ENCODE peak calls at places on chromosomes 12 and 14, in seven cellular contexts. One of them, this sample, is unnamed.
A peak's percentile ranks its signal among the peaks of the same experiment; 100 is the strongest.

GRCh38 chr12:32312049-32312670 is 87.2 kb upstream of the FGD4 start:
- DNase-seq in fibroblast of lung: peak; percentile 84
- DNase-seq in pancreas: no peak
- DNase-seq in PC-9: peak; percentile 50
- DNase-seq in lower lobe of right lung: no peak
- DNase-seq in upper lobe of left lung: no peak
- DNase-seq in Karpas-422: peak; percentile 87
- DNase-seq in this sample: no peak

GRCh38 chr14:104639889-104640548 is 35.4 kb upstream of the TMEM179 start:
- DNase-seq in fibroblast of lung: peak; percentile 41
- DNase-seq in pancreas: peak; percentile 69
- DNase-seq in PC-9: peak; percentile 42
- DNase-seq in lower lobe of right lung: peak; percentile 62
- DNase-seq in upper lobe of left lung: peak; percentile 92
- DNase-seq in Karpas-422: peak; percentile 93
- DNase-seq in this sample: no peak

GRCh38 chr14:67806228-67806627 is 10.2 kb downstream of the ZFYVE26 start:
- DNase-seq in fibroblast of lung: no peak
- DNase-seq in pancreas: no peak
- DNase-seq in PC-9: no peak
- DNase-seq in lower lobe of right lung: no peak
- DNase-seq in upper lobe of left lung: no peak
- DNase-seq in Karpas-422: no peak
- DNase-seq in this sample: no peak

GRCh38 chr14:104355949-104356737 is 217.8 kb downstream of the KIF26A start:
- DNase-seq in fibroblast of lung: no peak
- DNase-seq in pancreas: no peak
- DNase-seq in PC-9: no peak
- DNase-seq in lower lobe of right lung: peak; percentile 30
- DNase-seq in upper lobe of left lung: no peak
- DNase-seq in Karpas-422: no peak
- DNase-seq in this sample: peak; percentile 20

GRCh38 chr12:76738824-76739579 is 24.9 kb upstream of the ZDHHC17 start:
- DNase-seq in fibroblast of lung: no peak
- DNase-seq in pancreas: no peak
- DNase-seq in PC-9: no peak
- DNase-seq in lower lobe of right lung: no peak
- DNase-seq in upper lobe of left lung: no peak
- DNase-seq in Karpas-422: peak; percentile 64
- DNase-seq in this sample: no peak

GRCh38 chr14:51653096-51653814 is 1.5 kb downstream of the FRMD6 start:
- DNase-seq in fibroblast of lung: peak; percentile 89
- DNase-seq in pancreas: no peak
- DNase-seq in PC-9: peak; percentile 65
- DNase-seq in lower lobe of right lung: no peak
- DNase-seq in upper lobe of left lung: no peak
- DNase-seq in Karpas-422: no peak
- DNase-seq in this sample: no peak

GRCh38 chr12:126233625-126234024 is 1168.4 kb downstream of the AACS start:
- DNase-seq in fibroblast of lung: no peak
- DNase-seq in pancreas: no peak
- DNase-seq in PC-9: no peak
- DNase-seq in lower lobe of right lung: no peak
- DNase-seq in upper lobe of left lung: no peak
- DNase-seq in Karpas-422: no peak
- DNase-seq in this sample: no peak

GRCh38 chr12:14833952-14834351 is 9.4 kb downstream of the ART4 start:
- DNase-seq in fibroblast of lung: peak; percentile 31
- DNase-seq in pancreas: no peak
- DNase-seq in PC-9: no peak
- DNase-seq in lower lobe of right lung: no peak
- DNase-seq in upper lobe of left lung: no peak
- DNase-seq in Karpas-422: no peak
- DNase-seq in this sample: no peak

GRCh38 chr12:44031472-44032185 is 195.7 kb downstream of the TMEM117 start:
- DNase-seq in fibroblast of lung: peak; percentile 3
- DNase-seq in pancreas: no peak
- DNase-seq in PC-9: no peak
- DNase-seq in lower lobe of right lung: no peak
- DNase-seq in upper lobe of left lung: no peak
- DNase-seq in Karpas-422: no peak
- DNase-seq in this sample: no peak

GRCh38 chr12:54988402-54989054 is 4.0 kb upstream of the TESPA1 start:
- DNase-seq in fibroblast of lung: peak; percentile 48
- DNase-seq in pancreas: peak; percentile 37
- DNase-seq in PC-9: no peak
- DNase-seq in lower lobe of right lung: peak; percentile 61
- DNase-seq in upper lobe of left lung: peak; percentile 54
- DNase-seq in Karpas-422: peak; percentile 78
- DNase-seq in this sample: peak; percentile 87

GRCh38 chr12:42119085-42119633 is 25.5 kb downstream of the GXYLT1 start:
- DNase-seq in fibroblast of lung: peak; percentile 90
- DNase-seq in pancreas: no peak
- DNase-seq in PC-9: no peak
- DNase-seq in lower lobe of right lung: no peak
- DNase-seq in upper lobe of left lung: no peak
- DNase-seq in Karpas-422: no peak
- DNase-seq in this sample: no peak

GRCh38 chr12:95625012-95625411 is 73.7 kb upstream of the USP44 start:
- DNase-seq in fibroblast of lung: no peak
- DNase-seq in pancreas: peak; percentile 52
- DNase-seq in PC-9: no peak
- DNase-seq in lower lobe of right lung: no peak
- DNase-seq in upper lobe of left lung: no peak
- DNase-seq in Karpas-422: no peak
- DNase-seq in this sample: no peak

GRCh38 chr12:112851024-112851777 is 55.6 kb upstream of the OAS1 start:
- DNase-seq in fibroblast of lung: no peak
- DNase-seq in pancreas: no peak
- DNase-seq in PC-9: no peak
- DNase-seq in lower lobe of right lung: no peak
- DNase-seq in upper lobe of left lung: no peak
- DNase-seq in Karpas-422: no peak
- DNase-seq in this sample: no peak

GRCh38 chr12:43540474-43540873 is 11.5 kb downstream of the ADAMTS20 start:
- DNase-seq in fibroblast of lung: no peak
- DNase-seq in pancreas: no peak
- DNase-seq in PC-9: no peak
- DNase-seq in lower lobe of right lung: no peak
- DNase-seq in upper lobe of left lung: no peak
- DNase-seq in Karpas-422: no peak
- DNase-seq in this sample: no peak

GRCh38 chr12:64010069-64010686 is 165.7 kb downstream of the SRGAP1 start:
- DNase-seq in fibroblast of lung: peak; percentile 79
- DNase-seq in pancreas: no peak
- DNase-seq in PC-9: no peak
- DNase-seq in lower lobe of right lung: no peak
- DNase-seq in upper lobe of left lung: no peak
- DNase-seq in Karpas-422: no peak
- DNase-seq in this sample: no peak

GRCh38 chr12:16352481-16352880 is 5.0 kb downstream of the MGST1 start:
- DNase-seq in fibroblast of lung: peak; percentile 47
- DNase-seq in pancreas: no peak
- DNase-seq in PC-9: peak; percentile 48
- DNase-seq in lower lobe of right lung: no peak
- DNase-seq in upper lobe of left lung: no peak
- DNase-seq in Karpas-422: no peak
- DNase-seq in this sample: no peak

GRCh38 chr14:76599556-76599955 is 161.7 kb upstream of the VASH1 start:
- DNase-seq in fibroblast of lung: no peak
- DNase-seq in pancreas: no peak
- DNase-seq in PC-9: no peak
- DNase-seq in lower lobe of right lung: no peak
- DNase-seq in upper lobe of left lung: no peak
- DNase-seq in Karpas-422: no peak
- DNase-seq in this sample: no peak

DNA sequence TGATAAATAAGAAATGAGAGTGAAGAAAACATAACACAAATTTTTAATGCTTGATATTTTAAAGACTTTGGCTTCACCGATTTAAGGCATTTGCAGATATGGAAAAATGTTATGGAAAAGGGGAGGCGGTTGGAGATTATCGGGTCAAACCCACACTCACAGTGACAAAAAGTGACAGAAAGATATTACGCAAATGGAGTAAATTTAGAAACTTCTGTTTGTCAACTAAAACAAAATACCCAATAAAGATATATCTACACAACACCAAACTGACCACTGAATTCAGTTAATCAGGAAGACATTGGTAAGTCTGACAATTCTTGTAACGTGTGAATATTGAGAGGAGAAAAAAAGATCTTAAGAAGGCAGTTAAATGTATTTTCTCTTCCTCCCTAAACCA is 2.5 kb downstream of the PPP1R12A start:
- DNase-seq in fibroblast of lung: no peak
- DNase-seq in pancreas: no peak
- DNase-seq in PC-9: no peak
- DNase-seq in lower lobe of right lung: no peak
- DNase-seq in upper lobe of left lung: no peak
- DNase-seq in Karpas-422: no peak
- DNase-seq in this sample: no peak
- H3K4me1 ChIP-seq in fibroblast of lung: no peaks in the 10 kb centered on the region
- H3K4me1 ChIP-seq in pancreas: peaks cover 25% of the 10 kb centered on the region
- H3K4me1 ChIP-seq in PC-9: peaks cover 29% of the 10 kb centered on the region
- H3K4me1 ChIP-seq in lower lobe of right lung: peaks cover 57% of the 10 kb centered on the region
- H3K4me1 ChIP-seq in upper lobe of left lung: peaks cover 65% of the 10 kb centered on the region
- H3K4me1 ChIP-seq in Karpas-422: peaks cover 49% of the 10 kb centered on the region
- H3K4me1 ChIP-seq in this sample: no peaks in the 10 kb centered on the region

GRCh38 chr12:104694711-104695110 is 238.0 kb downstream of the CHST11 start:
- DNase-seq in fibroblast of lung: no peak
- DNase-seq in pancreas: no peak
- DNase-seq in PC-9: no peak
- DNase-seq in lower lobe of right lung: no peak
- DNase-seq in upper lobe of left lung: no peak
- DNase-seq in Karpas-422: no peak
- DNase-seq in this sample: no peak
- H3K27ac ChIP-seq in fibroblast of lung: peak overlapping the region; percentile 48
- H3K27ac ChIP-seq in pancreas: no peak overlapping the region
- H3K27ac ChIP-seq in PC-9: no peak overlapping the region
- H3K27ac ChIP-seq in lower lobe of right lung: no peak overlapping the region
- H3K27ac ChIP-seq in upper lobe of left lung: no peak overlapping the region
- H3K27ac ChIP-seq in Karpas-422: no peak overlapping the region
- H3K27ac ChIP-seq in this sample: no peak overlapping the region

DNA sequence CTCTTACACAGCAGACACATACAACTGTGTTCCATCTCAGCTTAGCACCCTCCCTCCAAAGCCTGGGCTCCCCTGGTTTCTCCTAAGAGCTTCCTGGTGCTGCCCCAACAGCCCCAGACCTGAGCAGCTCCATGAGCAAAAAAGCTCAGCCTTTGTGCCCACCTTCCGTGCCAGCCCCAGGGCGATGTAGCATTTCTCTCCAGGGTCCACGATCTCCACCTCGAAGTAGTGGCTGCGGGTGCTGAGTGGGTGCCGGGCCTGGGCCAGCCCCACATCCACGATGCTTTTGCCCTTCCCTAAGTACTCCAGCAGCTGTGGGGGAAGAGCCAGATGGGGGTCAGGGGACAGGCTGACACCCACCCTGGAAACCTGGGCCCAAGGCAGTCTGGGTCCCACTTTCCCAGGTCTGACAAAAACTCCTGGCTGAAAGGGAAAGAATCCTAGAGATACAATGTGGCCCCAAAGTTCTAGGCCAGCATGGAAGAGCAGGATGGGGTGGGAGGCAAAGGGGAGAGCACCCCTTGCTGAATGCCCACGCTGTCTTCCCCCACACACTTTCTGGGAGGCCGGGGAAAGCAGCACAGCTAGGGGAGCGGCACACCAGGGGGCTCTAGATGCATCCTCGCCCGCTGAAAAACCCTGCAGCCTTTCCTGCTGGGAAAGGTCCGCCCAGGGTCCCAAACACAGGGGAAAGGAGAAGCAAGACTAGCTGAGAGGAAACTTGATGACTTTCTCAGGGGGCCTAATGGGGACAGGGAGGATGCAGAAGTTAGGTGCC is 11.0 kb downstream of the SPRYD3 start:
- DNase-seq in fibroblast of lung: no peak
- DNase-seq in pancreas: peak; percentile 12
- DNase-seq in PC-9: no peak
- DNase-seq in lower lobe of right lung: no peak
- DNase-seq in upper lobe of left lung: no peak
- DNase-seq in Karpas-422: no peak
- DNase-seq in this sample: no peak
- H3K4me1 ChIP-seq in fibroblast of lung: peaks cover 54% of the 10 kb centered on the region
- H3K4me1 ChIP-seq in pancreas: peaks cover 4% of the 10 kb centered on the region
- H3K4me1 ChIP-seq in PC-9: peaks cover 9% of the 10 kb centered on the region
- H3K4me1 ChIP-seq in lower lobe of right lung: peaks cover 52% of the 10 kb centered on the region
- H3K4me1 ChIP-seq in upper lobe of left lung: peaks cover 38% of the 10 kb centered on the region
- H3K4me1 ChIP-seq in Karpas-422: peaks cover 7% of the 10 kb centered on the region
- H3K4me1 ChIP-seq in this sample: no peaks in the 10 kb centered on the region

GRCh38 chr14:59870277-59871165 is at the start of gene RTN1:
- DNase-seq in fibroblast of lung: peak; percentile 34
- DNase-seq in pancreas: peak; percentile 56
- DNase-seq in PC-9: no peak
- DNase-seq in lower lobe of right lung: peak; percentile 80
- DNase-seq in upper lobe of left lung: peak; percentile 93
- DNase-seq in Karpas-422: peak; percentile 57
- DNase-seq in this sample: peak; percentile 86
- H3K27ac ChIP-seq in fibroblast of lung: no peak within 1 kb of the TSS
- H3K27ac ChIP-seq in pancreas: no peak within 1 kb of the TSS
- H3K27ac ChIP-seq in PC-9: no peak within 1 kb of the TSS
- H3K27ac ChIP-seq in lower lobe of right lung: peak within 1 kb of the TSS; percentile 58
- H3K27ac ChIP-seq in upper lobe of left lung: no peak within 1 kb of the TSS
- H3K27ac ChIP-seq in Karpas-422: no peak within 1 kb of the TSS
- H3K27ac ChIP-seq in this sample: peak within 1 kb of the TSS; percentile 69

GRCh38 chr12:46206471-46206870 is 62.4 kb downstream of the SLC38A1 start:
- DNase-seq in fibroblast of lung: no peak
- DNase-seq in pancreas: no peak
- DNase-seq in PC-9: no peak
- DNase-seq in lower lobe of right lung: no peak
- DNase-seq in upper lobe of left lung: no peak
- DNase-seq in Karpas-422: no peak
- DNase-seq in this sample: no peak

GRCh38 chr12:46209914-46210834 is 58.7 kb downstream of the SLC38A1 start:
- DNase-seq in fibroblast of lung: no peak
- DNase-seq in pancreas: peak; percentile 82
- DNase-seq in PC-9: no peak
- DNase-seq in lower lobe of right lung: peak; percentile 81
- DNase-seq in upper lobe of left lung: no peak
- DNase-seq in Karpas-422: peak; percentile 62
- DNase-seq in this sample: no peak

GRCh38 chr12:46209165-46209564 is 59.7 kb downstream of the SLC38A1 start:
- DNase-seq in fibroblast of lung: peak; percentile 63
- DNase-seq in pancreas: no peak
- DNase-seq in PC-9: peak; percentile 49
- DNase-seq in lower lobe of right lung: no peak
- DNase-seq in upper lobe of left lung: no peak
- DNase-seq in Karpas-422: no peak
- DNase-seq in this sample: no peak

GRCh38 chr12:46207644-46208043 is 61.2 kb downstream of the SLC38A1 start:
- DNase-seq in fibroblast of lung: no peak
- DNase-seq in pancreas: no peak
- DNase-seq in PC-9: no peak
- DNase-seq in lower lobe of right lung: no peak
- DNase-seq in upper lobe of left lung: no peak
- DNase-seq in Karpas-422: peak; percentile 70
- DNase-seq in this sample: no peak

DNA sequence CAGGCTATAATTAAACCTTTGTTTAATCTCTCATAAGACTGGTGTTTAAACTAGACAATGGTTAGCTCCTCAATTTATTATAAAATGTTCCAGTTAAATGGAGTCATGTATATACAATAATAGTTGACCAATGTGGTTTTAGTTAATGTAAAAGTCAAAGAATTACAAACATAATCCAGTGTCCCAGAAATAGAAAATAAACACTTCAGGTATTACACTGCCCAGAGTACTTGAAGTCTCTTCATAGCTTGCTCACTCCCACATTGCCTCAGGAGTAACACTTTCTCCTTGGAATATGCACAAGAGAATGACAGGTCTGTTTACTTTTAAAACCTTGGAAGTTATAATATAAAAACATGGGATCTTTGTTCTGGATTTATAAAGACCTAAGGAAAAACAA is 60.5 kb downstream of the SLC38A1 start:
- DNase-seq in fibroblast of lung: no peak
- DNase-seq in pancreas: no peak
- DNase-seq in PC-9: no peak
- DNase-seq in lower lobe of right lung: no peak
- DNase-seq in upper lobe of left lung: no peak
- DNase-seq in Karpas-422: no peak
- DNase-seq in this sample: no peak
- H3K4me1 ChIP-seq in fibroblast of lung: no peaks in the 10 kb centered on the region
- H3K4me1 ChIP-seq in pancreas: peaks cover 21% of the 10 kb centered on the region
- H3K4me1 ChIP-seq in PC-9: peaks cover 24% of the 10 kb centered on the region
- H3K4me1 ChIP-seq in lower lobe of right lung: peaks cover 28% of the 10 kb centered on the region
- H3K4me1 ChIP-seq in upper lobe of left lung: peaks cover 17% of the 10 kb centered on the region
- H3K4me1 ChIP-seq in Karpas-422: peaks cover 71% of the 10 kb centered on the region
- H3K4me1 ChIP-seq in this sample: peaks cover 8% of the 10 kb centered on the region